ENCODE peak calls at places on chromosomes 1 and 21, in four cellular contexts. One of them, this sample, is unnamed.

GRCh38 chr1:40532844-40533424 is 1.5 kb downstream of the ZNF684 start:
- DNase-seq in stimulated activated CD8-positive, alpha-beta memory T cell treated with anti-CD3 and anti-CD28 coated beads, Interleukin-4, amount 100 ng/mL, for 24 hours: no peak
- DNase-seq in amniotic stem cell: peak
- DNase-seq in GM04504: peak
- DNase-seq in this sample: no peak

GRCh38 chr21:42220138-42220701 is 1.3 kb downstream of the ABCG1 start:
- DNase-seq in stimulated activated CD8-positive, alpha-beta memory T cell treated with anti-CD3 and anti-CD28 coated beads, Interleukin-4, amount 100 ng/mL, for 24 hours: no peak
- DNase-seq in amniotic stem cell: no peak
- DNase-seq in GM04504: peak
- DNase-seq in this sample: no peak

GRCh38 chr1:37032660-37033354 is 1.5 kb downstream of the GRIK3 start:
- DNase-seq in stimulated activated CD8-positive, alpha-beta memory T cell treated with anti-CD3 and anti-CD28 coated beads, Interleukin-4, amount 100 ng/mL, for 24 hours: no peak
- DNase-seq in amniotic stem cell: no peak
- DNase-seq in GM04504: no peak
- DNase-seq in this sample: no peak

GRCh38 chr1:230186874-230187273 is 119.8 kb downstream of the GALNT2 start:
- DNase-seq in stimulated activated CD8-positive, alpha-beta memory T cell treated with anti-CD3 and anti-CD28 coated beads, Interleukin-4, amount 100 ng/mL, for 24 hours: no peak
- DNase-seq in amniotic stem cell: no peak
- DNase-seq in GM04504: no peak
- DNase-seq in this sample: no peak

GRCh38 chr1:192445849-192446489 is 129.2 kb downstream of the RGS21 start:
- DNase-seq in stimulated activated CD8-positive, alpha-beta memory T cell treated with anti-CD3 and anti-CD28 coated beads, Interleukin-4, amount 100 ng/mL, for 24 hours: peak
- DNase-seq in amniotic stem cell: no peak
- DNase-seq in GM04504: peak
- DNase-seq in this sample: peak

GRCh38 chr1:111516008-111516535 is 12.6 kb upstream of the ADORA3 start:
- DNase-seq in stimulated activated CD8-positive, alpha-beta memory T cell treated with anti-CD3 and anti-CD28 coated beads, Interleukin-4, amount 100 ng/mL, for 24 hours: no peak
- DNase-seq in amniotic stem cell: no peak
- DNase-seq in GM04504: no peak
- DNase-seq in this sample: no peak

GRCh38 chr1:147640553-147641165 is 29.7 kb downstream of the ACP6 start:
- DNase-seq in stimulated activated CD8-positive, alpha-beta memory T cell treated with anti-CD3 and anti-CD28 coated beads, Interleukin-4, amount 100 ng/mL, for 24 hours: peak
- DNase-seq in amniotic stem cell: peak
- DNase-seq in GM04504: peak
- DNase-seq in this sample: peak

GRCh38 chr21:28385845-28386244 is 606.8 kb downstream of the LTN1 start:
- DNase-seq in stimulated activated CD8-positive, alpha-beta memory T cell treated with anti-CD3 and anti-CD28 coated beads, Interleukin-4, amount 100 ng/mL, for 24 hours: no peak
- DNase-seq in amniotic stem cell: no peak
- DNase-seq in GM04504: no peak
- DNase-seq in this sample: no peak

GRCh38 chr1:57788333-57788732 is 364.5 kb upstream of the DAB1 start:
- DNase-seq in stimulated activated CD8-positive, alpha-beta memory T cell treated with anti-CD3 and anti-CD28 coated beads, Interleukin-4, amount 100 ng/mL, for 24 hours: no peak
- DNase-seq in amniotic stem cell: no peak
- DNase-seq in GM04504: no peak
- DNase-seq in this sample: no peak

GRCh38 chr1:232983375-232983774 is 33.0 kb downstream of the NTPCR start:
- DNase-seq in stimulated activated CD8-positive, alpha-beta memory T cell treated with anti-CD3 and anti-CD28 coated beads, Interleukin-4, amount 100 ng/mL, for 24 hours: no peak
- DNase-seq in amniotic stem cell: no peak
- DNase-seq in GM04504: no peak
- DNase-seq in this sample: no peak

GRCh38 chr1:226569879-226570547 is 21.4 kb downstream of the STUM start:
- DNase-seq in stimulated activated CD8-positive, alpha-beta memory T cell treated with anti-CD3 and anti-CD28 coated beads, Interleukin-4, amount 100 ng/mL, for 24 hours: peak
- DNase-seq in amniotic stem cell: no peak
- DNase-seq in GM04504: no peak
- DNase-seq in this sample: no peak

GRCh38 chr1:56357931-56358783 is 221.2 kb downstream of the PLPP3 start:
- DNase-seq in stimulated activated CD8-positive, alpha-beta memory T cell treated with anti-CD3 and anti-CD28 coated beads, Interleukin-4, amount 100 ng/mL, for 24 hours: no peak
- DNase-seq in amniotic stem cell: no peak
- DNase-seq in GM04504: no peak
- DNase-seq in this sample: no peak

GRCh38 chr1:12014141-12014981 is 4.9 kb upstream of the MIIP start:
- DNase-seq in stimulated activated CD8-positive, alpha-beta memory T cell treated with anti-CD3 and anti-CD28 coated beads, Interleukin-4, amount 100 ng/mL, for 24 hours: no peak
- DNase-seq in amniotic stem cell: no peak
- DNase-seq in GM04504: no peak
- DNase-seq in this sample: no peak

GRCh38 chr1:4964634-4965345 is 310.4 kb downstream of the AJAP1 start:
- DNase-seq in stimulated activated CD8-positive, alpha-beta memory T cell treated with anti-CD3 and anti-CD28 coated beads, Interleukin-4, amount 100 ng/mL, for 24 hours: no peak
- DNase-seq in amniotic stem cell: no peak
- DNase-seq in GM04504: no peak
- DNase-seq in this sample: no peak

GRCh38 chr1:11566042-11566825 is 87.3 kb downstream of the DISP3 start:
- DNase-seq in stimulated activated CD8-positive, alpha-beta memory T cell treated with anti-CD3 and anti-CD28 coated beads, Interleukin-4, amount 100 ng/mL, for 24 hours: no peak
- DNase-seq in amniotic stem cell: no peak
- DNase-seq in GM04504: no peak
- DNase-seq in this sample: no peak

GRCh38 chr1:76269175-76269574 is 194.6 kb downstream of the ST6GALNAC3 start:
- DNase-seq in stimulated activated CD8-positive, alpha-beta memory T cell treated with anti-CD3 and anti-CD28 coated beads, Interleukin-4, amount 100 ng/mL, for 24 hours: no peak
- DNase-seq in amniotic stem cell: peak
- DNase-seq in GM04504: no peak
- DNase-seq in this sample: no peak

GRCh38 chr21:45001134-45002095 is 61.6 kb downstream of the SLX9 start:
- DNase-seq in stimulated activated CD8-positive, alpha-beta memory T cell treated with anti-CD3 and anti-CD28 coated beads, Interleukin-4, amount 100 ng/mL, for 24 hours: no peak
- DNase-seq in amniotic stem cell: no peak
- DNase-seq in GM04504: peak
- DNase-seq in this sample: no peak